ENCODE peak calls at places on chromosomes 16 and 17, in ten cellular contexts. Z is HS-5; A is aorta; P is activated CD8-positive, alpha-beta memory T cell treated with anti-CD3 and anti-CD28 coated beads for 48 hours; F is Kasumi-1; T is NCI-H1092; Q is hypothalamus; U is uterus; V is NCI-H1436; M is stimulated activated CD4-positive, alpha-beta T cell treated with anti-CD3 and anti-CD28 coated beads, Interleukin-1b, Interleukin-23, amount 100 ng/mL, for 1 hour. E is an unnamed sample.

GRCh38 chr16:65909310-65910050 is 457.0 kb upstream of the CDH5 start:
- DNase-seq in Z (no peak), A (no peak), P (no peak), F (no peak), T (peak; percentile 6), Q (no peak), U (no peak), V (no peak), M (no peak), E (no peak)

GRCh38 chr17:10698116-10698818 is 873 bp downstream of the ADPRM start:
- DNase-seq in Z (no peak), A (no peak), P (no peak), F (no peak), T (no peak), Q (no peak), U (no peak), V (no peak), M (no peak), E (no peak)

GRCh38 chr16:56872863-56873391 is 7.9 kb downstream of the SLC12A3 start:
- DNase-seq in Z (no peak), A (no peak), P (no peak), F (no peak), T (no peak), Q (no peak), U (no peak), V (no peak), M (no peak), E (no peak)

GRCh38 chr16:77937473-77938195 is 84.7 kb upstream of the CLEC3A start:
- DNase-seq in Z (no peak), A (peak; percentile 77), P (no peak), F (no peak), T (no peak), Q (no peak), U (no peak), V (no peak), M (no peak), E (no peak)

GRCh38 chr17:17994271-17994670 is 21.6 kb downstream of the DRC3 start:
- DNase-seq in Z (no peak), A (peak; percentile 71), P (no peak), F (peak; percentile 0), T (no peak), Q (no peak), U (no peak), V (peak; percentile 64), M (no peak), E (no peak)

GRCh38 chr17:38671939-38672720 is 2.6 kb downstream of the EPOP start:
- DNase-seq in Z (no peak), A (no peak), P (no peak), F (no peak), T (no peak), Q (no peak), U (no peak), V (no peak), M (no peak), E (no peak)

GRCh38 chr17:79799538-79800324 is 2.9 kb upstream of the CBX8 start:
- DNase-seq in Z (no peak), A (no peak), P (no peak), F (no peak), T (no peak), Q (no peak), U (no peak), V (no peak), M (no peak), E (no peak)

GRCh38 chr16:89085755-89086154 is 7.9 kb upstream of the ACSF3 start:
- DNase-seq in Z (no peak), A (no peak), P (no peak), F (no peak), T (no peak), Q (no peak), U (no peak), V (no peak), M (no peak), E (no peak)

GRCh38 chr16:54096607-54097006 is 190.0 kb downstream of the IRX3 start:
- DNase-seq in Z (no peak), A (no peak), P (no peak), F (no peak), T (no peak), Q (no peak), U (no peak), V (no peak), M (no peak), E (no peak)

GRCh38 chr16:12172343-12172742 is 195.8 kb downstream of the SNX29 start:
- DNase-seq in Z (no peak), A (no peak), P (no peak), F (no peak), T (no peak), Q (no peak), U (no peak), V (no peak), M (no peak), E (no peak)

GRCh38 chr16:86975445-86975844 is 341.7 kb downstream of the C16orf95 start:
- DNase-seq in Z (no peak), A (peak; percentile 82), P (no peak), F (no peak), T (no peak), Q (no peak), U (no peak), V (no peak), M (no peak), E (no peak)

GRCh38 chr16:11190585-11191565 is 65.1 kb downstream of the SOCS1 start:
- DNase-seq in Z (no peak), A (no peak), P (no peak), F (no peak), T (no peak), Q (no peak), U (no peak), V (no peak), M (no peak), E (no peak)

GRCh38 chr17:28745777-28746473 is 2.1 kb downstream of the TRAF4 start:
- DNase-seq in Z (no peak), A (peak; percentile 85), P (no peak), F (no peak), T (no peak), Q (no peak), U (no peak), V (no peak), M (no peak), E (no peak)

GRCh38 chr17:2595200-2595599 is 1.7 kb downstream of the PAFAH1B1 start:
- DNase-seq in Z (no peak), A (no peak), P (no peak), F (no peak), T (no peak), Q (no peak), U (no peak), V (no peak), M (no peak), E (no peak)

GRCh38 chr16:51759999-51760398 is 608.9 kb upstream of the SALL1 start:
- DNase-seq in Z (no peak), A (no peak), P (no peak), F (no peak), T (no peak), Q (no peak), U (no peak), V (no peak), M (no peak), E (no peak)

GRCh38 chr17:17579691-17580090 is 11.8 kb downstream of the PEMT start:
- DNase-seq in Z (no peak), A (no peak), P (no peak), F (no peak), T (no peak), Q (no peak), U (no peak), V (no peak), M (no peak), E (no peak)

GRCh38 chr16:68234188-68235104 is 1.5 kb downstream of the ESRP2 start:
- DNase-seq in Z (no peak), A (no peak), P (no peak), F (no peak), T (peak; percentile 14), Q (no peak), U (no peak), V (peak; percentile 11), M (no peak), E (no peak)

GRCh38 chr16:10383626-10384025 is 2.2 kb upstream of the ATF7IP2 start:
- DNase-seq in Z (no peak), A (no peak), P (no peak), F (no peak), T (no peak), Q (no peak), U (no peak), V (no peak), M (no peak), E (no peak)

GRCh38 chr16:79767597-79768280 is 167.2 kb upstream of the MAF start:
- DNase-seq in Z (no peak), A (no peak), P (no peak), F (peak; percentile 0), T (no peak), Q (no peak), U (peak; percentile 45), V (no peak), M (no peak), E (no peak)

GRCh38 chr16:65200857-65201256 is 79.0 kb upstream of the CDH11 start:
- DNase-seq in Z (peak; percentile 5), A (no peak), P (no peak), F (no peak), T (no peak), Q (no peak), U (no peak), V (no peak), M (no peak), E (no peak)

GRCh38 chr17:71432378-71433315 is 688.2 kb upstream of the SOX9 start:
- DNase-seq in Z (no peak), A (no peak), P (no peak), F (no peak), T (no peak), Q (no peak), U (no peak), V (no peak), M (no peak), E (no peak)

GRCh38 chr16:88569614-88569984 is 604 bp upstream of the ZC3H18 start:
- DNase-seq in Z (no peak), A (no peak), P (no peak), F (peak; percentile 11), T (no peak), Q (no peak), U (no peak), V (no peak), M (no peak), E (no peak)

GRCh38 chr16:5578980-5579379 is 481.4 kb upstream of the EEF2KMT start:
- DNase-seq in Z (no peak), A (no peak), P (no peak), F (no peak), T (no peak), Q (no peak), U (no peak), V (no peak), M (no peak), E (no peak)

GRCh38 chr17:42920922-42921321 is 20.3 kb downstream of the G6PC1 start:
- DNase-seq in Z (no peak), A (no peak), P (no peak), F (no peak), T (peak; percentile 34), Q (no peak), U (peak; percentile 58), V (peak; percentile 17), M (no peak), E (no peak)

GRCh38 chr16:4652561-4652960 is 27.9 kb downstream of the MGRN1 start:
- DNase-seq in Z (no peak), A (no peak), P (no peak), F (no peak), T (no peak), Q (no peak), U (no peak), V (no peak), M (no peak), E (no peak)

GRCh38 chr16:27840311-27841060 is 223.0 kb downstream of the GSG1L start:
- DNase-seq in Z (no peak), A (peak; percentile 45), P (no peak), F (no peak), T (no peak), Q (no peak), U (no peak), V (no peak), M (no peak), E (peak; percentile 71)

GRCh38 chr16:70691223-70692129 is 5.6 kb upstream of the MTSS2 start:
- DNase-seq in Z (no peak), A (peak; percentile 96), P (no peak), F (no peak), T (no peak), Q (peak; percentile 88), U (peak; percentile 97), V (no peak), M (no peak), E (no peak)

GRCh38 chr16:65117701-65118448 is 4.0 kb downstream of the CDH11 start:
- DNase-seq in Z (peak; percentile 56), A (peak; percentile 79), P (no peak), F (peak; percentile 69), T (peak; percentile 65), Q (peak; percentile 57), U (peak; percentile 81), V (peak; percentile 33), M (no peak), E (no peak)

E was measured in mesenteric fat pad.